ENCODE peak calls at places on chromosomes 16 and 17, in nine cellular contexts. O, C, A, Q, U, F, T, W and Z are unnamed samples. For H3K4me1, the result is how much of the 10 kb centered on the place peaks cover.

GRCh38 chr17:60395508-60396065 is 3.7 kb upstream of the USP32 start:
- DNase-seq in A (no peak), U (no peak), C (no peak), O (no peak), W (no peak), F (no peak), T (no peak), Q (no peak), Z (no peak)

GRCh38 chr17:55420067-55420775 is 1.4 kb downstream of the MMD start:
- DNase-seq in C (no peak), U (no peak), Q (peak), T (no peak), W (no peak), A (no peak), F (no peak), O (no peak), Z (no peak)

GRCh38 chr17:82226809-82227628 is 1.8 kb upstream of the SLC16A3 start:
- DNase-seq in A (no peak), O (no peak), T (peak), W (no peak), F (no peak), Q (no peak), C (no peak), U (no peak), Z (no peak)

GRCh38 chr16:4988647-4989046 is 30.5 kb downstream of the SEC14L5 start:
- DNase-seq in A (no peak), T (no peak), W (no peak), Q (no peak), F (no peak), U (no peak), O (no peak), C (no peak), Z (no peak)

GRCh38 chr17:20189322-20189721 is 180.2 kb downstream of the SPECC1 start:
- DNase-seq in T (no peak), Q (no peak), U (no peak), W (no peak), A (no peak), O (no peak), F (no peak), C (no peak), Z (no peak)

GRCh38 chr17:77281024-77281903 is 140.5 kb downstream of the SEC14L1 start:
- DNase-seq in C (peak), U (peak), T (peak), F (no peak), O (peak), A (no peak), Q (peak), W (no peak), Z (no peak)

GRCh38 chr16:83762141-83763024 is 45.4 kb upstream of the HSBP1 start:
- DNase-seq in U (no peak), F (no peak), A (no peak), T (no peak), C (no peak), O (no peak), W (no peak), Q (no peak), Z (no peak)

GRCh38 chr16:974001-974601 is 3.3 kb upstream of the LMF1 start:
- DNase-seq in Q (no peak), C (no peak), U (no peak), T (no peak), W (no peak), A (no peak), O (peak), F (no peak), Z (no peak)

GRCh38 chr16:50265260-50265659 is 1.1 kb upstream of the ADCY7 start:
- DNase-seq in W (no peak), C (peak), U (peak), Q (peak), T (peak), O (peak), F (peak), A (no peak), Z (no peak)

GRCh38 chr16:14338236-14338635 is 267.1 kb downstream of the MRTFB start:
- DNase-seq in C (no peak), T (no peak), A (no peak), O (no peak), W (no peak), Q (no peak), F (no peak), U (no peak), Z (no peak)

GRCh38 chr17:8150194-8151119 is 1.7 kb downstream of the PER1 start:
- DNase-seq in U (no peak), F (no peak), C (no peak), Q (no peak), A (no peak), T (peak), W (no peak), O (no peak), Z (no peak)

GRCh38 chr17:27804113-27804512 is 3.8 kb upstream of the NOS2 start:
- DNase-seq in C (no peak), O (no peak), A (no peak), W (no peak), F (no peak), T (no peak), U (no peak), Q (no peak), Z (no peak)

GRCh38 chr17:57881783-57882291 is 32.0 kb upstream of the MRPS23 start:
- DNase-seq in A (no peak), T (peak), Q (no peak), U (no peak), F (no peak), W (no peak), O (no peak), C (no peak), Z (no peak)
- H3K4me1 ChIP-seq in A (under half), T (under half), Q (under half), U (under half), F (half or more), W (half or more), O (under half), C (under half), Z (half or more)

GRCh38 chr16:84766978-84767773 is 52.6 kb upstream of the CRISPLD2 start:
- DNase-seq in F (no peak), O (no peak), W (no peak), T (peak), Q (no peak), A (peak), C (no peak), U (no peak), Z (no peak)
- TF ChIP-seq POLR2AphosphoS5 in F (no peak), O (no peak), W (no peak), T (no peak), Q (no peak), A (no peak), C (no peak), U (no peak), Z (no peak)

GRCh38 chr16:87443031-87443430 is 49.8 kb downstream of the ZCCHC14 start:
- DNase-seq in Q (no peak), C (no peak), T (no peak), A (no peak), W (no peak), O (no peak), U (no peak), F (no peak), Z (no peak)
- H3K4me1 ChIP-seq in Q (under half), C (under half), T (under half), A (under half), W (under half), O (under half), U (under half), F (under half), Z (under half)

GRCh38 chr17:5832886-5833285 is 237.3 kb upstream of the WSCD1 start:
- DNase-seq in Q (no peak), T (no peak), A (peak), C (peak), W (peak), F (peak), O (no peak), U (no peak), Z (peak)

GRCh38 chr17:5841862-5842261 is 228.3 kb upstream of the WSCD1 start:
- DNase-seq in O (no peak), A (no peak), T (no peak), C (no peak), Q (no peak), U (no peak), F (no peak), W (peak), Z (no peak)

GRCh38 chr17:5838661-5839300 is 231.4 kb upstream of the WSCD1 start:
- DNase-seq in U (no peak), F (no peak), C (no peak), T (no peak), Q (no peak), A (no peak), O (no peak), W (peak), Z (no peak)

GRCh38 chr17:5840811-5841446 is 229.2 kb upstream of the WSCD1 start:
- DNase-seq in C (no peak), W (peak), A (no peak), Q (no peak), U (no peak), O (no peak), T (no peak), F (no peak), Z (no peak)

GRCh38 chr17:5837055-5837491 is 233.1 kb upstream of the WSCD1 start:
- DNase-seq in A (peak), U (no peak), W (peak), F (peak), C (peak), Q (no peak), O (no peak), T (no peak), Z (peak)
- TF ChIP-seq POLR2AphosphoS5 in A (no peak), U (no peak), W (no peak), F (peak), C (no peak), Q (no peak), O (no peak), T (no peak), Z (no peak)